ENCODE peak calls at places on chromosomes 4 and X, in nine cellular contexts. G, D, U, C, R, N, S, E and W are unnamed samples.

GRCh38 chr4:85598936-85599335 is 124.0 kb downstream of the ARHGAP24 start:
- DNase-seq in R (no peak), S (no peak), G (no peak), N (no peak), C (no peak), E (no peak), D (no peak), U (no peak), W (no peak)

GRCh38 chrX:7552758-7553157 is 290.2 kb upstream of the VCX start:
- DNase-seq in R (no peak), D (no peak), G (peak; percentile 1), S (no peak), E (no peak), C (no peak), U (no peak), N (no peak), W (no peak)

GRCh38 chrX:13685126-13685763 is 3.7 kb upstream of the RAB9A start:
- DNase-seq in S (no peak), G (peak; percentile 26), R (no peak), C (no peak), N (no peak), U (no peak), D (no peak), E (no peak), W (no peak)

GRCh38 chrX:123184199-123184857 is at the start of gene GRIA3:
- DNase-seq in E (no peak), R (no peak), N (no peak), C (peak; percentile 20), D (no peak), S (no peak), G (peak; percentile 28), U (no peak), W (no peak)

GRCh38 chr4:80026080-80026479 is 46.9 kb downstream of the ANTXR2 start:
- DNase-seq in R (no peak), D (no peak), E (no peak), U (no peak), S (no peak), N (no peak), G (no peak), C (no peak), W (no peak)

GRCh38 chrX:14851526-14851925 is 21.3 kb downstream of the FANCB start:
- DNase-seq in G (no peak), D (no peak), N (no peak), S (no peak), C (no peak), E (no peak), U (no peak), R (peak; percentile 5), W (no peak)

GRCh38 chr4:38141808-38142500 is 181.8 kb downstream of the PTTG2 start:
- DNase-seq in G (peak; percentile 46), U (peak; percentile 38), D (no peak), R (no peak), N (no peak), E (no peak), C (no peak), S (no peak), W (no peak)

GRCh38 chr4:186765138-186765537 is 41.5 kb upstream of the FAT1 start:
- DNase-seq in R (no peak), N (no peak), U (peak; percentile 17), S (no peak), E (no peak), C (no peak), G (peak; percentile 88), D (no peak), W (no peak)

GRCh38 chrX:47941423-47941822 is 62.4 kb downstream of the ZNF182 start:
- DNase-seq in U (no peak), C (peak; percentile 35), E (no peak), S (no peak), D (no peak), R (no peak), G (no peak), N (no peak), W (no peak)

GRCh38 chrX:115503099-115503498 is 57.9 kb upstream of the PLS3 start:
- DNase-seq in R (no peak), C (peak; percentile 31), S (no peak), E (no peak), D (no peak), U (no peak), N (no peak), G (no peak), W (no peak)

GRCh38 chr4:89307446-89308160 is at the start of gene GPRIN3:
- DNase-seq in N (peak; percentile 90), D (peak; percentile 84), S (peak; percentile 51), R (no peak), G (no peak), U (no peak), C (no peak), E (no peak), W (peak; percentile 68)

GRCh38 chr4:159051245-159052071 is 51.4 kb upstream of the RAPGEF2 start:
- DNase-seq in D (no peak), E (no peak), C (peak; percentile 56), S (no peak), U (no peak), N (no peak), R (no peak), G (no peak), W (no peak)

GRCh38 chr4:37765741-37766140 is 60.7 kb upstream of the PGM2 start:
- DNase-seq in D (no peak), U (no peak), G (no peak), S (no peak), E (no peak), C (peak; percentile 11), R (no peak), N (no peak), W (no peak)

GRCh38 chr4:89290727-89291126 is 16.9 kb downstream of the GPRIN3 start:
- DNase-seq in C (no peak), G (no peak), E (no peak), R (no peak), U (no peak), N (no peak), D (peak; percentile 62), S (no peak), W (peak; percentile 37)

GRCh38 chr4:152820073-152820472 is 40.3 kb downstream of the ARFIP1 start:
- DNase-seq in R (no peak), D (no peak), U (no peak), E (no peak), S (no peak), C (no peak), N (no peak), G (no peak), W (no peak)

GRCh38 chr4:159267940-159268327 is 165.1 kb downstream of the RAPGEF2 start:
- DNase-seq in R (no peak), C (no peak), N (no peak), G (no peak), E (no peak), D (no peak), U (no peak), S (no peak), W (no peak)

GRCh38 chrX:154121961-154122360 is 22.1 kb upstream of the OPN1LW start:
- DNase-seq in S (peak; percentile 51), U (no peak), G (no peak), R (no peak), N (no peak), C (no peak), E (no peak), D (no peak), W (no peak)